ENCODE peak calls at places on chromosomes 5 and 9, in ten cellular contexts. J is PC-9; A is choroid plexus epithelial cell; H is stimulated activated effector memory CD8-positive, alpha-beta T cell treated with anti-CD3 and anti-CD28 coated beads, Interleukin-12 subunit alpha, Interleukin-12 subunit beta, amount 100 ng/mL, for 72 hours; O is B cell; I is stimulated activated CD4-positive, alpha-beta T cell treated with anti-CD3 and anti-CD28 coated beads, Interleukin-2, amount 100 ng/mL, for 48 hours; X is iris pigment epithelial cell; W is glutamatergic neuron; P is HuH-7.5; V is stomach. N is an unnamed sample.

GRCh38 chr9:92444841-92445240 is 20.6 kb upstream of the OMD start:
- DNase-seq in J (no peak), A (no peak), H (no peak), O (no peak), I (no peak), X (no peak), W (no peak), P (no peak), V (no peak), N (no peak)

GRCh38 chr5:141641634-141642278 is 5.0 kb downstream of the RELL2 start:
- DNase-seq in J (peak), A (peak), H (no peak), O (no peak), I (no peak), X (peak), W (no peak), P (peak), V (no peak), N (no peak)

GRCh38 chr9:85599540-85600140 is 142.1 kb downstream of the AGTPBP1 start:
- DNase-seq in J (no peak), A (peak), H (no peak), O (no peak), I (no peak), X (peak), W (no peak), P (no peak), V (no peak), N (no peak)

GRCh38 chr5:143775258-143775657 is 36.7 kb upstream of the HMHB1 start:
- DNase-seq in J (no peak), A (peak), H (no peak), O (no peak), I (no peak), X (peak), W (no peak), P (no peak), V (no peak), N (no peak)

GRCh38 chr5:7250609-7251008 is 145.3 kb upstream of the ADCY2 start:
- DNase-seq in J (no peak), A (no peak), H (no peak), O (no peak), I (no peak), X (no peak), W (no peak), P (no peak), V (no peak), N (no peak)

GRCh38 chr5:53321721-53322120 is 158.7 kb upstream of the FST start:
- DNase-seq in J (no peak), A (no peak), H (no peak), O (no peak), I (no peak), X (no peak), W (no peak), P (no peak), V (no peak), N (no peak)

GRCh38 chr5:145834554-145834916 is 607 bp downstream of the PRELID2 start:
- DNase-seq in J (no peak), A (peak), H (no peak), O (no peak), I (no peak), X (no peak), W (no peak), P (no peak), V (no peak), N (no peak)

GRCh38 chr9:79210541-79211243 is 361.1 kb upstream of the TLE4 start:
- DNase-seq in J (no peak), A (no peak), H (no peak), O (no peak), I (no peak), X (no peak), W (no peak), P (no peak), V (no peak), N (no peak)

GRCh38 chr9:136685792-136686533 is 1.3 kb downstream of the AGPAT2 start:
- DNase-seq in J (no peak), A (no peak), H (no peak), O (no peak), I (no peak), X (peak), W (peak), P (peak), V (no peak), N (no peak)

GRCh38 chr5:82641362-82641988 is 363.3 kb upstream of the RPS23 start:
- DNase-seq in J (peak), A (peak), H (no peak), O (no peak), I (no peak), X (peak), W (no peak), P (peak), V (peak), N (peak)

GRCh38 chr9:83119873-83120272 is 56.9 kb upstream of the RASEF start:
- DNase-seq in J (no peak), A (peak), H (no peak), O (no peak), I (no peak), X (no peak), W (no peak), P (no peak), V (no peak), N (peak)

GRCh38 chr9:121937248-121937647 is 155.9 kb downstream of the TTLL11 start:
- DNase-seq in J (no peak), A (no peak), H (no peak), O (no peak), I (no peak), X (no peak), W (no peak), P (no peak), V (no peak), N (no peak)

GRCh38 chr9:123434619-123435240 is 78.7 kb downstream of the CRB2 start:
- DNase-seq in J (no peak), A (peak), H (no peak), O (no peak), I (no peak), X (no peak), W (peak), P (peak), V (no peak), N (peak)

GRCh38 chr9:83920469-83920941 is 727 bp downstream of the KIF27 start:
- DNase-seq in J (peak), A (peak), H (no peak), O (no peak), I (no peak), X (peak), W (no peak), P (peak), V (peak), N (peak)

GRCh38 chr5:31809037-31809910 is 170.3 kb downstream of the PDZD2 start:
- DNase-seq in J (no peak), A (peak), H (no peak), O (no peak), I (no peak), X (peak), W (peak), P (peak), V (peak), N (peak)

GRCh38 chr5:13660072-13660471 is 284.4 kb downstream of the DNAH5 start:
- DNase-seq in J (no peak), A (peak), H (no peak), O (no peak), I (no peak), X (no peak), W (no peak), P (no peak), V (no peak), N (no peak)

GRCh38 chr5:149310947-149311675 is 34.2 kb upstream of the GRPEL2 start:
- DNase-seq in J (no peak), A (peak), H (no peak), O (no peak), I (no peak), X (peak), W (no peak), P (no peak), V (no peak), N (no peak)

GRCh38 chr9:128128836-128129590 is 1.5 kb upstream of the PTGES2 start:
- DNase-seq in J (no peak), A (no peak), H (no peak), O (no peak), I (no peak), X (no peak), W (peak), P (no peak), V (no peak), N (no peak)

GRCh38 chr5:176531902-176532493 is 5.2 kb downstream of the RNF44 start:
- DNase-seq in J (no peak), A (no peak), H (no peak), O (no peak), I (no peak), X (no peak), W (no peak), P (no peak), V (no peak), N (no peak)

GRCh38 chr9:134204991-134205578 is 40.7 kb upstream of the RNU6ATAC start:
- DNase-seq in J (no peak), A (peak), H (no peak), O (no peak), I (no peak), X (peak), W (no peak), P (no peak), V (no peak), N (peak)

GRCh38 chr5:99331061-99331460 is 402.3 kb upstream of the CHD1 start:
- DNase-seq in J (no peak), A (no peak), H (no peak), O (no peak), I (no peak), X (no peak), W (no peak), P (no peak), V (no peak), N (no peak)

GRCh38 chr5:38445374-38446028 is 110.9 kb downstream of the LIFR start:
- DNase-seq in J (no peak), A (peak), H (no peak), O (no peak), I (no peak), X (peak), W (no peak), P (no peak), V (no peak), N (no peak)

N was measured in HepG2.